ENCODE peak calls at places on chromosomes 3 and 15, in eight cellular contexts. G is thoracic aorta, F is uterus, A is hepatocyte, U is cardiac muscle cell, H is sigmoid colon, S is PC-3, Z is ovary. Q is an unnamed sample. For H3K9me3, the result is how much of the 10 kb centered on the place peaks cover.

GRCh38 chr15:71708741-71709140 is 101.6 kb upstream of the NR2E3 start:
- DNase-seq in H (no peak), G (no peak), U (no peak), S (no peak), A (no peak), F (peak), Z (peak), Q (no peak)

GRCh38 chr3:58713715-58714401 is 47.3 kb upstream of the FAM3D start:
- DNase-seq in G (no peak), U (no peak), H (no peak), A (no peak), S (no peak), F (no peak), Z (no peak), Q (no peak)

GRCh38 chr15:72911658-72912057 is 128.1 kb upstream of the ADPGK start:
- DNase-seq in Z (no peak), S (no peak), H (no peak), U (no peak), G (no peak), A (no peak), F (no peak), Q (no peak)

GRCh38 chr3:78267235-78267634 is 1227.3 kb downstream of the ROBO2 start:
- DNase-seq in H (no peak), A (no peak), G (no peak), S (no peak), U (no peak), F (no peak), Z (no peak), Q (no peak)

GRCh38 chr3:99768126-99768525 is 49.5 kb upstream of the CMSS1 start:
- DNase-seq in A (no peak), U (no peak), H (no peak), Z (no peak), G (no peak), F (no peak), S (no peak), Q (no peak)

GRCh38 chr3:195073866-195074860 is 196.8 kb downstream of the XXYLT1 start:
- DNase-seq in S (no peak), F (no peak), U (no peak), Z (peak), G (no peak), H (peak), A (no peak), Q (no peak)

GRCh38 chr15:35557544-35557943 is 11.6 kb upstream of the DPH6 start:
- DNase-seq in U (no peak), Z (no peak), S (peak), A (no peak), G (no peak), H (no peak), F (no peak), Q (no peak)

GRCh38 chr15:28994142-28994829 is 108.5 kb downstream of the APBA2 start:
- DNase-seq in G (no peak), A (no peak), U (no peak), Z (no peak), H (no peak), F (no peak), S (no peak), Q (peak)

GRCh38 chr3:154552338-154552737 is 122.3 kb upstream of the GPR149 start:
- DNase-seq in Z (no peak), H (no peak), S (peak), A (no peak), F (no peak), U (no peak), G (no peak), Q (no peak)

GRCh38 chr15:94887406-94887805 is 656.0 kb downstream of the MCTP2 start:
- DNase-seq in Z (no peak), U (no peak), H (no peak), A (no peak), G (no peak), S (no peak), F (no peak), Q (no peak)

GRCh38 chr3:33218446-33219174 is at the start of gene SUSD5:
- DNase-seq in A (peak), H (no peak), S (no peak), G (no peak), Z (no peak), U (peak), F (no peak), Q (no peak)

GRCh38 chr3:184371570-184372018 is 6.4 kb downstream of the THPO start:
- DNase-seq in H (peak), Z (peak), A (peak), U (peak), G (no peak), S (peak), F (peak), Q (peak)

GRCh38 chr15:78110096-78110495 is 17.7 kb downstream of the SH2D7 start:
- DNase-seq in H (peak), S (no peak), Z (peak), G (no peak), A (no peak), U (no peak), F (no peak), Q (no peak)

GRCh38 chr3:118089563-118089962 is 945.1 kb downstream of the IGSF11 start:
- DNase-seq in H (no peak), U (no peak), F (no peak), A (no peak), G (no peak), Z (no peak), S (peak), Q (no peak)

GRCh38 chr3:194475978-194476377 is 10.8 kb downstream of the ATP13A3 start:
- DNase-seq in G (no peak), Z (no peak), F (no peak), H (no peak), A (no peak), S (no peak), U (no peak), Q (no peak)

GRCh38 chr3:186529204-186529999 is 14.8 kb downstream of the CRYGS start:
- DNase-seq in S (peak), G (no peak), A (no peak), H (no peak), F (no peak), Z (no peak), U (no peak), Q (no peak)

GRCh38 chr3:59482684-59483083 is 432.9 kb upstream of the CFAP20DC start:
- DNase-seq in S (no peak), G (no peak), A (no peak), U (no peak), Z (no peak), F (no peak), H (no peak), Q (no peak)

GRCh38 chr3:24288538-24289236 is 206.0 kb downstream of the THRB start:
- DNase-seq in H (peak), S (no peak), Z (no peak), A (no peak), F (peak), U (no peak), G (peak), Q (no peak)
- H3K27ac ChIP-seq in H (peak), S (no peak), Z (no peak), A (no peak), F (peak), U (no peak), G (peak), Q (no peak)

GRCh38 chr3:174675426-174675825 is 183.7 kb upstream of the NAALADL2 start:
- DNase-seq in S (no peak), A (no peak), U (no peak), F (no peak), H (no peak), G (no peak), Z (no peak), Q (no peak)
- H3K9me3 ChIP-seq in S (under half), A (under half), U (under half), F (under half), H (under half), G (under half), Z (under half), Q (under half)

GRCh38 chr15:83288381-83288801 is 3.9 kb upstream of the BNC1 start:
- DNase-seq in Z (no peak), G (no peak), F (no peak), A (no peak), S (peak), H (no peak), U (no peak), Q (no peak)
- TF ChIP-seq CTCF in Z (no peak), G (no peak), F (no peak), A (no peak), S (no peak), H (no peak), U (no peak), Q (no peak)

GRCh38 chr3:125125822-125126245 is 70.0 kb upstream of the HEG1 start:
- DNase-seq in H (no peak), G (no peak), F (no peak), Z (no peak), U (no peak), A (peak), S (no peak), Q (no peak)
- H3K27ac ChIP-seq in H (no peak), G (no peak), F (no peak), Z (no peak), U (no peak), A (peak), S (no peak), Q (no peak)

DNA sequence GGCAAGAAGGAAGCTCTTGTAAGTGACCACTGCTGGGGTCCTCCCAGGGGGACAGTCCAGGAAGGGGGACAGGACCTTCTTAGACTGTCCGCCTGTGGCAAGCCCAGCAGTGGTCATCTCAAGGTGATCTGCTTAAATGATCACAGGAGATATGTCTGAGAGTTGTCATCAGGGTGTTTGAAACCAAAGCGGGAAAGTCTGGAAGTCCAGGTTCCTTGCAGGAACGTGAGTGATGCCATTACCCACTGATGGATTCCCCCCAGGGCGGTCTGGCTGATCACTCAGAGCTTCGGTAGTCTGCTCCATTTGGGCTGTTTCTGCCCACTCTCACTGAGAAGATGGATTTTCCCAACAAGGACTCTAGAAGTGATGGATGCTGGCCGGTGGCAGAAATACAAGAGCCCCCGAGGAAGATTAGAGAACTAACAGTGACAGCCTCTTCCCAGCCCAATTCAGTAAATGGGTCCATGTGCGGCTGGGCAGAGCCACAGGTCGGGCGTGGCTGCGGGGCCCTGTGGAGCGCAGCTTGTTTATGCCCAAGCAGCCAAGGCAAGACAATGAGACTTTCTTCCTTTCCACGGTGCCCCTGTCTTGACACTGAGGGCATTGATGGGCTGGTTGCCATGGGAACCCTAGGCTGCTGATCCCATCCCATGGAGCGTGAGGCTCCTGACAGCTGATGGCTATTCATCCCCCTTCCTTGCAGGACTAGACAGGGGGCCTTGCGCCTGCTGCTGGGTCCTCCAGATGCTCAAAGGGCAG is 9.5 kb downstream of the PCSK6 start:
- DNase-seq in A (no peak), S (no peak), F (no peak), G (no peak), H (no peak), U (no peak), Z (no peak), Q (no peak)
- H3K9me3 ChIP-seq in A (under half), S (under half), F (under half), G (under half), H (under half), U (under half), Z (under half), Q (under half)

GRCh38 chr3:171013822-171014748 is 12.4 kb downstream of the SLC2A2 start:
- DNase-seq in S (no peak), H (no peak), G (no peak), Z (no peak), A (no peak), U (no peak), F (no peak), Q (no peak)
- TF ChIP-seq CTCF in S (no peak), H (no peak), G (no peak), Z (no peak), A (no peak), U (no peak), F (no peak), Q (no peak)

Q was measured in CD4-positive, alpha-beta T cell.